ENCODE peak calls at places on chromosome 18, in ten cellular contexts. F is choroid plexus epithelial cell; W is activated CD4-positive, alpha-beta T cell treated with anti-CD3 and anti-CD28 coated beads, Interleukin-2, amount 50 U/mL, for 48 hours; P is EL; D is effector memory CD4-positive, alpha-beta T cell; V is D341Med; J is right cardiac atrium; I is endothelial cell; O is SJSA1; Q is cardiac fibroblast. Y is an unnamed sample.

GRCh38 chr18:56702946-56703345 is 51.8 kb downstream of the WDR7 start:
- DNase-seq in F (peak; percentile 71), W (peak; percentile 18), P (peak; percentile 30), D (no peak), V (peak; percentile 64), J (no peak), I (peak; percentile 39), O (no peak), Q (peak; percentile 55), Y (no peak)

GRCh38 chr18:32612651-32613050 is 142.0 kb upstream of the GAREM1 start:
- DNase-seq in F (no peak), W (no peak), P (no peak), D (no peak), V (no peak), J (no peak), I (no peak), O (no peak), Q (no peak), Y (no peak)

GRCh38 chr18:68056936-68057335 is 540.4 kb upstream of the DSEL start:
- DNase-seq in F (peak; percentile 67), W (no peak), P (peak; percentile 29), D (no peak), V (no peak), J (no peak), I (no peak), O (no peak), Q (peak; percentile 14), Y (no peak)

GRCh38 chr18:22174341-22175148 is 5.2 kb downstream of the GATA6 start:
- DNase-seq in F (peak; percentile 67), W (no peak), P (no peak), D (no peak), V (no peak), J (no peak), I (no peak), O (no peak), Q (peak; percentile 62), Y (no peak)

GRCh38 chr18:36624451-36625167 is 204.2 kb downstream of the TPGS2 start:
- DNase-seq in F (no peak), W (no peak), P (no peak), D (no peak), V (no peak), J (no peak), I (no peak), O (no peak), Q (no peak), Y (no peak)

GRCh38 chr18:73520229-73520628 is 627.4 kb downstream of the FBXO15 start:
- DNase-seq in F (peak; percentile 25), W (no peak), P (no peak), D (no peak), V (no peak), J (no peak), I (peak; percentile 38), O (no peak), Q (no peak), Y (no peak)

GRCh38 chr18:48222118-48222517 is 187.1 kb downstream of the ZBTB7C start:
- DNase-seq in F (peak; percentile 82), W (no peak), P (no peak), D (peak; percentile 6), V (no peak), J (no peak), I (no peak), O (no peak), Q (peak; percentile 66), Y (peak; percentile 40)

GRCh38 chr18:35582899-35583558 is 1.5 kb downstream of the GALNT1 start:
- DNase-seq in F (peak; percentile 72), W (no peak), P (peak; percentile 8), D (no peak), V (no peak), J (no peak), I (no peak), O (peak; percentile 2), Q (peak; percentile 39), Y (no peak)

GRCh38 chr18:37006742-37007141 is 177.8 kb downstream of the KIAA1328 start:
- DNase-seq in F (no peak), W (no peak), P (no peak), D (no peak), V (no peak), J (no peak), I (no peak), O (no peak), Q (no peak), Y (no peak)

GRCh38 chr18:33826151-33826550 is 248.1 kb downstream of the ASXL3 start:
- DNase-seq in F (no peak), W (no peak), P (no peak), D (no peak), V (no peak), J (no peak), I (no peak), O (no peak), Q (no peak), Y (no peak)

GRCh38 chr18:23512641-23513040 is 9.3 kb downstream of the RMC1 start:
- DNase-seq in F (peak; percentile 60), W (no peak), P (no peak), D (no peak), V (no peak), J (no peak), I (no peak), O (peak; percentile 76), Q (peak; percentile 41), Y (no peak)

GRCh38 chr18:13239557-13239956 is 21.0 kb downstream of the LDLRAD4 start:
- DNase-seq in F (no peak), W (no peak), P (no peak), D (no peak), V (peak; percentile 73), J (no peak), I (no peak), O (no peak), Q (no peak), Y (no peak)

GRCh38 chr18:44536041-44536440 is 144.6 kb upstream of the SETBP1 start:
- DNase-seq in F (peak; percentile 57), W (no peak), P (peak; percentile 68), D (no peak), V (no peak), J (no peak), I (no peak), O (peak; percentile 19), Q (peak; percentile 67), Y (no peak)

GRCh38 chr18:80108122-80108536 is 933 bp upstream of the ADNP2 start:
- DNase-seq in F (no peak), W (no peak), P (no peak), D (peak; percentile 14), V (no peak), J (peak; percentile 60), I (no peak), O (no peak), Q (no peak), Y (no peak)

GRCh38 chr18:76528477-76529432 is 33.7 kb upstream of the ZNF516 start:
- DNase-seq in F (peak; percentile 71), W (peak; percentile 19), P (peak; percentile 61), D (no peak), V (no peak), J (peak; percentile 65), I (peak; percentile 17), O (no peak), Q (peak; percentile 61), Y (no peak)

GRCh38 chr18:79685281-79685680 is 5.7 kb downstream of the CTDP1 start:
- DNase-seq in F (no peak), W (peak; percentile 51), P (no peak), D (no peak), V (no peak), J (no peak), I (no peak), O (no peak), Q (no peak), Y (peak; percentile 34)